ENCODE peak calls at places on chromosomes 12 and 14, in eight cellular contexts. One of them, this sample, is unnamed.

GRCh38 chr14:68631691-68632590 is 160.9 kb downstream of the ZFP36L1 start:
- DNase-seq in CD4-positive, CD25-positive, alpha-beta regulatory T cell: no peak
- DNase-seq in A172: no peak
- DNase-seq in stimulated activated naive CD8-positive, alpha-beta T cell treated with anti-CD3 and anti-CD28 coated beads, Interleukin-15, Interleukin-2, amounts not matched to agents 100 U/mL and 50 U/mL, for 24 hours: no peak
- DNase-seq in bronchial epithelial cell: no peak
- DNase-seq in iris pigment epithelial cell: no peak
- DNase-seq in HEK293T: no peak
- DNase-seq in lung microvascular endothelial cell: no peak
- DNase-seq in this sample: no peak

GRCh38 chr14:91985008-91985407 is 37.5 kb upstream of the FBLN5 start:
- DNase-seq in CD4-positive, CD25-positive, alpha-beta regulatory T cell: no peak
- DNase-seq in lung microvascular endothelial cell: no peak
- DNase-seq in iris pigment epithelial cell: peak; percentile 69
- DNase-seq in A172: peak; percentile 23
- DNase-seq in HEK293T: no peak
- DNase-seq in stimulated activated naive CD8-positive, alpha-beta T cell treated with anti-CD3 and anti-CD28 coated beads, Interleukin-15, Interleukin-2, amounts not matched to agents 100 U/mL and 50 U/mL, for 24 hours: no peak
- DNase-seq in bronchial epithelial cell: peak; percentile 46
- DNase-seq in this sample: no peak

GRCh38 chr12:119770146-119770545 is 102.2 kb downstream of the PRKAB1 start:
- DNase-seq in lung microvascular endothelial cell: no peak
- DNase-seq in bronchial epithelial cell: peak; percentile 17
- DNase-seq in HEK293T: no peak
- DNase-seq in CD4-positive, CD25-positive, alpha-beta regulatory T cell: no peak
- DNase-seq in stimulated activated naive CD8-positive, alpha-beta T cell treated with anti-CD3 and anti-CD28 coated beads, Interleukin-15, Interleukin-2, amounts not matched to agents 100 U/mL and 50 U/mL, for 24 hours: no peak
- DNase-seq in A172: no peak
- DNase-seq in iris pigment epithelial cell: peak; percentile 16
- DNase-seq in this sample: no peak

GRCh38 chr14:42222924-42223471 is 616.3 kb downstream of the LRFN5 start:
- DNase-seq in iris pigment epithelial cell: peak; percentile 40
- DNase-seq in A172: peak; percentile 36
- DNase-seq in CD4-positive, CD25-positive, alpha-beta regulatory T cell: no peak
- DNase-seq in lung microvascular endothelial cell: no peak
- DNase-seq in bronchial epithelial cell: peak; percentile 64
- DNase-seq in HEK293T: no peak
- DNase-seq in stimulated activated naive CD8-positive, alpha-beta T cell treated with anti-CD3 and anti-CD28 coated beads, Interleukin-15, Interleukin-2, amounts not matched to agents 100 U/mL and 50 U/mL, for 24 hours: no peak
- DNase-seq in this sample: no peak

GRCh38 chr12:49131973-49132461 is 822 bp upstream of the TUBA1B start:
- DNase-seq in HEK293T: no peak
- DNase-seq in iris pigment epithelial cell: peak; percentile 70
- DNase-seq in bronchial epithelial cell: no peak
- DNase-seq in CD4-positive, CD25-positive, alpha-beta regulatory T cell: no peak
- DNase-seq in A172: peak; percentile 31
- DNase-seq in stimulated activated naive CD8-positive, alpha-beta T cell treated with anti-CD3 and anti-CD28 coated beads, Interleukin-15, Interleukin-2, amounts not matched to agents 100 U/mL and 50 U/mL, for 24 hours: peak; percentile 11
- DNase-seq in lung microvascular endothelial cell: no peak
- DNase-seq in this sample: peak; percentile 45

GRCh38 chr14:81323621-81324400 is 76.3 kb downstream of the STON2 start:
- DNase-seq in CD4-positive, CD25-positive, alpha-beta regulatory T cell: no peak
- DNase-seq in bronchial epithelial cell: peak; percentile 93
- DNase-seq in iris pigment epithelial cell: no peak
- DNase-seq in lung microvascular endothelial cell: no peak
- DNase-seq in HEK293T: peak; percentile 58
- DNase-seq in A172: peak; percentile 42
- DNase-seq in stimulated activated naive CD8-positive, alpha-beta T cell treated with anti-CD3 and anti-CD28 coated beads, Interleukin-15, Interleukin-2, amounts not matched to agents 100 U/mL and 50 U/mL, for 24 hours: no peak
- DNase-seq in this sample: no peak

GRCh38 chr12:131915000-131915689 is 13.9 kb upstream of the PUS1 start:
- DNase-seq in A172: no peak
- DNase-seq in bronchial epithelial cell: no peak
- DNase-seq in HEK293T: no peak
- DNase-seq in CD4-positive, CD25-positive, alpha-beta regulatory T cell: no peak
- DNase-seq in stimulated activated naive CD8-positive, alpha-beta T cell treated with anti-CD3 and anti-CD28 coated beads, Interleukin-15, Interleukin-2, amounts not matched to agents 100 U/mL and 50 U/mL, for 24 hours: no peak
- DNase-seq in iris pigment epithelial cell: no peak
- DNase-seq in lung microvascular endothelial cell: no peak
- DNase-seq in this sample: no peak

GRCh38 chr12:32533971-32534590 is 134.7 kb downstream of the FGD4 start:
- DNase-seq in lung microvascular endothelial cell: peak; percentile 50
- DNase-seq in CD4-positive, CD25-positive, alpha-beta regulatory T cell: no peak
- DNase-seq in bronchial epithelial cell: peak; percentile 79
- DNase-seq in stimulated activated naive CD8-positive, alpha-beta T cell treated with anti-CD3 and anti-CD28 coated beads, Interleukin-15, Interleukin-2, amounts not matched to agents 100 U/mL and 50 U/mL, for 24 hours: no peak
- DNase-seq in A172: peak; percentile 41
- DNase-seq in HEK293T: peak; percentile 58
- DNase-seq in iris pigment epithelial cell: peak; percentile 99
- DNase-seq in this sample: peak; percentile 14

GRCh38 chr14:63952933-63953437 is 100.2 kb downstream of the SYNE2 start:
- DNase-seq in A172: no peak
- DNase-seq in iris pigment epithelial cell: peak; percentile 24
- DNase-seq in lung microvascular endothelial cell: no peak
- DNase-seq in stimulated activated naive CD8-positive, alpha-beta T cell treated with anti-CD3 and anti-CD28 coated beads, Interleukin-15, Interleukin-2, amounts not matched to agents 100 U/mL and 50 U/mL, for 24 hours: no peak
- DNase-seq in CD4-positive, CD25-positive, alpha-beta regulatory T cell: no peak
- DNase-seq in bronchial epithelial cell: no peak
- DNase-seq in HEK293T: no peak
- DNase-seq in this sample: no peak

This sample was measured in NCI-H526.